ENCODE peak calls at places on chromosomes 6 and 20, in eight cellular contexts. M is OCI-LY7, Y is MM.1S, L is PC-3, R is hepatocyte, K is HCT116, E is GM23338, F is GM23248. G is an unnamed sample. For H3K9me2 and H3K79me2, the result is how much of the 10 kb centered on the place peaks cover.

GRCh38 chr20:22743426-22743825 is 159.1 kb upstream of the FOXA2 start:
- DNase-seq in M (no peak), Y (no peak), L (no peak), R (no peak), K (no peak), E (no peak), F (no peak), G (no peak)

GRCh38 chr6:42339991-42340401 is 111.7 kb downstream of the TRERF1 start:
- DNase-seq in M (no peak), Y (no peak), L (peak), R (no peak), K (no peak), E (no peak), F (peak), G (peak)

GRCh38 chr6:5287205-5287965 is 26.1 kb downstream of the FARS2 start:
- DNase-seq in M (no peak), Y (no peak), L (peak), R (no peak), K (no peak), E (no peak), F (peak), G (no peak)

GRCh38 chr20:36308318-36308710 is 2.2 kb downstream of the DLGAP4 start:
- DNase-seq in M (no peak), Y (no peak), L (no peak), R (no peak), K (no peak), E (no peak), F (no peak), G (no peak)

GRCh38 chr20:4972506-4973251 is 28.6 kb downstream of the SLC23A2 start:
- DNase-seq in M (no peak), Y (no peak), L (no peak), R (no peak), K (no peak), E (no peak), F (no peak), G (no peak)

GRCh38 chr6:47096233-47096887 is 54.2 kb upstream of the ADGRF1 start:
- DNase-seq in M (no peak), Y (no peak), L (peak), R (no peak), K (no peak), E (no peak), F (no peak), G (no peak)

GRCh38 chr6:106631356-106631755 is 2.0 kb downstream of the QRSL1 start:
- DNase-seq in M (no peak), Y (no peak), L (peak), R (no peak), K (no peak), E (no peak), F (peak), G (no peak)

GRCh38 chr6:38644951-38645350 is 5.2 kb upstream of the BTBD9 start:
- DNase-seq in M (no peak), Y (peak), L (no peak), R (no peak), K (no peak), E (no peak), F (no peak), G (no peak)

GRCh38 chr6:160254467-160255312 is 3.9 kb downstream of the SLC22A2 start:
- DNase-seq in M (no peak), Y (no peak), L (peak), R (peak), K (no peak), E (no peak), F (no peak), G (no peak)

GRCh38 chr6:17724341-17724740 is 17.6 kb upstream of the NUP153 start:
- DNase-seq in M (no peak), Y (no peak), L (peak), R (no peak), K (no peak), E (no peak), F (no peak), G (no peak)

GRCh38 chr6:166736606-166737005 is 109.6 kb upstream of the RPS6KA2 start:
- DNase-seq in M (no peak), Y (no peak), L (peak), R (peak), K (peak), E (no peak), F (peak), G (no peak)

GRCh38 chr6:101578306-101578705 is 184.8 kb downstream of the GRIK2 start:
- DNase-seq in M (no peak), Y (no peak), L (no peak), R (no peak), K (no peak), E (no peak), F (no peak), G (no peak)

GRCh38 chr6:51989789-51990188 is 97.6 kb downstream of the PKHD1 start:
- DNase-seq in M (no peak), Y (no peak), L (no peak), R (no peak), K (no peak), E (no peak), F (no peak), G (no peak)

GRCh38 chr6:45116714-45117410 is 211.3 kb upstream of the RUNX2 start:
- DNase-seq in M (no peak), Y (no peak), L (peak), R (no peak), K (no peak), E (no peak), F (peak), G (no peak)

GRCh38 chr20:53157443-53158408 is 185.6 kb downstream of the TSHZ2 start:
- DNase-seq in M (peak), Y (peak), L (peak), R (peak), K (peak), E (peak), F (peak), G (no peak)

GRCh38 chr20:57943291-57943690 is 233.5 kb upstream of the PMEPA1 start:
- DNase-seq in M (no peak), Y (no peak), L (no peak), R (no peak), K (no peak), E (no peak), F (no peak), G (no peak)

GRCh38 chr20:22619272-22619671 is 34.9 kb upstream of the FOXA2 start:
- DNase-seq in M (no peak), Y (no peak), L (peak), R (peak), K (no peak), E (no peak), F (no peak), G (no peak)

GRCh38 chr6:20833881-20834515 is 299.7 kb downstream of the CDKAL1 start:
- DNase-seq in M (no peak), Y (no peak), L (no peak), R (no peak), K (no peak), E (peak), F (peak), G (no peak)

DNA sequence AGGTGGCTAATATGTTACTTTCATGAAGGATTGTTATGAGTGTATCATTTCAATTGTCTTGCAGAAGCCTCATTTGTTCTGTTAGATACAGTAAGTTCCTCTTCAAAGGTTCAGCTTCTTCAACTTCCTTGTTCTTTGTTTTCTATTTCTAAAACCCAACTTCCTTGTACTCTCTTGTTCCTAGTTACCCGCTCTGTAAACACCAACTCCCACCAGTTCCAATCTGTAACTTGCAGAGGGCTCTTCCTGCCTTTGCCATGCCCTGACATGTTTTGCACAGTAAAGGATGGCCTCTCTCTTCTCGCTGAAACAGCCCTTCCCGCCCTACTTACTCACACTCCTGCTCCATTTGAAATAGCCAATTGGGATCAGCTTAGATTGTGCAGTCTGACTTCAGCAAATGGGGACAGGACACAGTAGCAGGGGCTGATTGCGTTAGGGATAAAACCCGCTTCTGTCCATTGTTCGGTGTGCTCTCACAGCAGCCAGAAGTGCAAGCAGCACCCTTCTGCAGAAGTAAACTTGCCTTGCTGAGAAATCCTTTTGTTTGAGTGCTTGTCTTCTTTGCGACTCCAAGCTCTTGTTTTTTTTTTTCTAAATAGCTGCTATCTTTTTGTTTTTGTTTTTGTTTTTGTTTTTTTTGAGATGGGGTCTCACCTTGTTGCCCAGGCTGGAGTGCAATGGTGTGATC is 45.9 kb upstream of the POU5F1 start:
- DNase-seq in M (peak), Y (no peak), L (no peak), R (peak), K (no peak), E (no peak), F (no peak), G (no peak)
- H3K9me2 ChIP-seq in M (under half), Y (under half), L (under half), R (under half), K (under half), E (under half), F (under half), G (under half)

GRCh38 chr6:127225497-127225896 is 41.2 kb upstream of the RNF146 start:
- DNase-seq in M (no peak), Y (no peak), L (no peak), R (no peak), K (no peak), E (no peak), F (no peak), G (no peak)

GRCh38 chr6:127222418-127222817 is 44.2 kb upstream of the RNF146 start:
- DNase-seq in M (no peak), Y (no peak), L (peak), R (no peak), K (no peak), E (no peak), F (peak), G (no peak)

GRCh38 chr6:127216821-127217789 is 49.6 kb upstream of the RNF146 start:
- DNase-seq in M (no peak), Y (no peak), L (no peak), R (no peak), K (no peak), E (no peak), F (peak), G (no peak)

GRCh38 chr6:127219869-127220268 is 46.8 kb upstream of the RNF146 start:
- DNase-seq in M (no peak), Y (no peak), L (no peak), R (no peak), K (no peak), E (no peak), F (no peak), G (no peak)

DNA sequence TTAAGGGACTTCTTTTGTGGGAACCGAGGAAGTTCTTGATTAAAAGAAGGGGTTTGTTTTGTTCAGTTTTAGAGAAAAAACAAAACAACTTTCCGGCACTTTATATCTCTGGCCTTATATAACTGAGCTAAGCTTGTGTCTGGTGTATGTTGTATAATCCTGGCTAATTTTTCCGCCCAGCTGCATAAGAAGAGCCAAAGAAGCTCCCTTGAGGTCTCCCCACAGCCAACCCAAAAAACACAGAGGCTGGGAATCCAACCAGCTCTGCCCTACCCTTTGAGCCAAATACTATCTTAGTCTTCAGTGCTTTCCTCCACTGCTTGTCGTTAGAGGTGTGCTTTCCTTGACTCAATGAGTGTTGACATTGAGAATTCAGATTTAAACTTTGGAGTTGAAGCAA is 45.5 kb upstream of the RNF146 start:
- DNase-seq in M (no peak), Y (no peak), L (no peak), R (no peak), K (no peak), E (no peak), F (no peak), G (no peak)
- H3K79me2 ChIP-seq in M (under half), Y (under half), L (under half), R (under half), K (under half), E (under half), F (under half), G (under half)

GRCh38 chr6:143517447-143517773 is 5.9 kb upstream of the FUCA2 start:
- DNase-seq in M (no peak), Y (no peak), L (no peak), R (no peak), K (no peak), E (no peak), F (no peak), G (no peak)
- H3K9me2 ChIP-seq in M (under half), Y (under half), L (under half), R (under half), K (under half), E (under half), F (under half), G (under half)

GRCh38 chr6:108853077-108853476 is 4.9 kb downstream of the ARMC2 start:
- DNase-seq in M (no peak), Y (no peak), L (no peak), R (no peak), K (no peak), E (no peak), F (no peak), G (peak)
- H3K79me2 ChIP-seq in M (under half), Y (under half), L (under half), R (under half), K (under half), E (under half), F (under half), G (under half)

GRCh38 chr6:135731116-135731515 is 120.4 kb upstream of the PDE7B start:
- DNase-seq in M (no peak), Y (no peak), L (no peak), R (no peak), K (no peak), E (no peak), F (no peak), G (no peak)
- H3K9me2 ChIP-seq in M (under half), Y (under half), L (under half), R (under half), K (under half), E (under half), F (under half), G (under half)

GRCh38 chr6:70693887-70694286 is 26.2 kb downstream of the SMAP1 start:
- DNase-seq in M (peak), Y (peak), L (no peak), R (no peak), K (no peak), E (no peak), F (no peak), G (no peak)
- H3K79me2 ChIP-seq in M (under half), Y (half or more), L (half or more), R (half or more), K (half or more), E (half or more), F (half or more), G (under half)

GRCh38 chr6:138486249-138487121 is 12.8 kb downstream of the NHSL1 start:
- DNase-seq in M (no peak), Y (no peak), L (no peak), R (no peak), K (no peak), E (peak), F (no peak), G (no peak)
- H3K9me2 ChIP-seq in M (under half), Y (under half), L (under half), R (under half), K (under half), E (under half), F (under half), G (under half)

GRCh38 chr20:47574616-47575401 is 73.1 kb downstream of the NCOA3 start:
- DNase-seq in M (peak), Y (peak), L (peak), R (no peak), K (no peak), E (peak), F (no peak), G (no peak)

GRCh38 chr20:47572105-47572729 is 70.5 kb downstream of the NCOA3 start:
- DNase-seq in M (no peak), Y (no peak), L (no peak), R (no peak), K (no peak), E (no peak), F (no peak), G (no peak)

GRCh38 chr20:47576516-47577033 is 74.9 kb downstream of the NCOA3 start:
- DNase-seq in M (peak), Y (peak), L (peak), R (peak), K (peak), E (peak), F (peak), G (peak)

GRCh38 chr20:47571426-47571825 is 69.7 kb downstream of the NCOA3 start:
- DNase-seq in M (no peak), Y (no peak), L (no peak), R (no peak), K (no peak), E (no peak), F (no peak), G (no peak)

DNA sequence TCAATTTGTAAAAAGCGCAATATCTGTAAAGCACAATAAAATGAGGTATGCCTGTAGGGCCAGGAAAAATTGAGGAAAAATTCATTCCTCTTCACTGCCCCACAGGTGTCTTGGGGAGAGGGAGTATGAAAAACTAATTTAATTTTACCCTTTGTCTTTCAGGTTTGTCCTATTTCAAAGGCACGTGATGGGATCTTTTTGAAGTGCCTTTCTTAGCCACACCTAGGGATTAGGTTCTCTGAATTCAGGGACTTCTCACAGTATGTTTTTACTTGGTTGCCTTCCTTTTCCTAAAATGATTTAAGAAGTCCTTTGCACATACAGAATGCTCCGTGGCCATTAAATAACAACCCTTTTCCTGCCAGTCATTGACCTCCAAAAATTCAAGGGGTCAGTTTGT is 71.9 kb downstream of the NCOA3 start:
- DNase-seq in M (no peak), Y (no peak), L (no peak), R (no peak), K (no peak), E (peak), F (no peak), G (no peak)
- H3K79me2 ChIP-seq in M (half or more), Y (half or more), L (half or more), R (half or more), K (under half), E (half or more), F (half or more), G (half or more)

GRCh38 chr6:149545258-149545753 is 537 bp downstream of the PPIL4 start:
- DNase-seq in M (peak), Y (peak), L (peak), R (peak), K (no peak), E (peak), F (peak), G (peak)

GRCh38 chr6:149545754-149546471 is at the start of gene PPIL4:
- DNase-seq in M (peak), Y (peak), L (peak), R (peak), K (peak), E (peak), F (peak), G (peak)

GRCh38 chr6:149541139-149541538 is 4.7 kb downstream of the PPIL4 start:
- DNase-seq in M (no peak), Y (no peak), L (no peak), R (no peak), K (no peak), E (no peak), F (no peak), G (no peak)

DNA sequence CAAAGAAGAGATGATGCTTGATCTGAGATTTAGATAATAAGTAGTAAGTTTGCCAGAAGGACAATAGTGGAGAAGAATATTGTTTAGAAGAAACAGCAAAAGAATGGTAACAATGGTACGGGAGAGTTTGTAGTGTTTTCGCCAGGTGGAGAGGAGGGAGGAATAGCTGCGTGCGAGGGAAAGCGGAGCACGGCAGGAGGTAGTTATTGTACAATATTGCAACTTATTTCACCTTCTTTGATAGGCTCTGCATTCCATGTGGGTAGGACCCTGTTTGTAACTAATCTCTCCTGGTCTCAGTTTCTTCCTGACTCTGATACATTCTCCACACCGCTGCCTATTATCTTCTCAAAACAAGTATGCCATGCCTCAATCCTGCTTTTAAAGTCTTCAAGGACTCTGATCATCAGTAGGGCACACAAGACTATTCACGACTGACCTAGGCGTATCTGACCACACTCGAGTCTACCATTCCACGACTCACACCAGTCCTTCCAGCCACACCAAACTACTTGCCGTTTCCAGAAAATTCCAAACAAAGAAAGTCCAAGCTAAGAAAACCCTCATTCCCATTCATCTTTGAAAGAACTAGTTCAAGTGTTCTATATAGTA is 1.1 kb downstream of the PPIL4 start:
- DNase-seq in M (no peak), Y (no peak), L (no peak), R (no peak), K (no peak), E (no peak), F (no peak), G (no peak)
- H3K9me2 ChIP-seq in M (under half), Y (under half), L (under half), R (under half), K (under half), E (under half), F (under half), G (under half)

G was measured in PC-9.